ENCODE peak calls at places on chromosomes 13 and 19, in four cellular contexts. One of them, this sample, is unnamed.

GRCh38 chr19:32917612-32917996 is 48.0 kb upstream of the SLC7A9 start:
- DNase-seq in fibroblast of lung: no peak
- DNase-seq in GM23248: no peak
- DNase-seq in HepG2: no peak
- DNase-seq in this sample: no peak

GRCh38 chr19:14089662-14090508 is 666 bp downstream of the SAMD1 start:
- DNase-seq in HepG2: no peak
- DNase-seq in fibroblast of lung: peak; percentile 64
- DNase-seq in GM23248: peak; percentile 83
- DNase-seq in this sample: peak; percentile 79

GRCh38 chr13:37173214-37173613 is 67.8 kb upstream of the CSNK1A1L start:
- DNase-seq in fibroblast of lung: peak; percentile 78
- DNase-seq in GM23248: peak; percentile 89
- DNase-seq in HepG2: no peak
- DNase-seq in this sample: no peak

GRCh38 chr19:7013678-7014077 is 7.6 kb downstream of the MBD3L2B start:
- DNase-seq in fibroblast of lung: no peak
- DNase-seq in GM23248: peak; percentile 42
- DNase-seq in HepG2: no peak
- DNase-seq in this sample: no peak

GRCh38 chr13:94987081-94987480 is 274.7 kb upstream of the SOX21 start:
- DNase-seq in HepG2: no peak
- DNase-seq in fibroblast of lung: no peak
- DNase-seq in GM23248: no peak
- DNase-seq in this sample: no peak

GRCh38 chr13:23724196-23724970 is 154.2 kb downstream of the TNFRSF19 start:
- DNase-seq in GM23248: peak; percentile 67
- DNase-seq in HepG2: no peak
- DNase-seq in fibroblast of lung: no peak
- DNase-seq in this sample: no peak

GRCh38 chr13:37868691-37869505 is 674 bp downstream of the TRPC4 start:
- DNase-seq in HepG2: no peak
- DNase-seq in GM23248: peak; percentile 54
- DNase-seq in fibroblast of lung: peak; percentile 39
- DNase-seq in this sample: peak; percentile 8

GRCh38 chr19:5339470-5339949 is 1.1 kb downstream of the PTPRS start:
- DNase-seq in HepG2: no peak
- DNase-seq in fibroblast of lung: no peak
- DNase-seq in GM23248: peak; percentile 11
- DNase-seq in this sample: no peak

GRCh38 chr19:45645631-45646344 is 6.6 kb upstream of the EML2 start:
- DNase-seq in GM23248: peak; percentile 92
- DNase-seq in HepG2: peak; percentile 63
- DNase-seq in fibroblast of lung: peak; percentile 83
- DNase-seq in this sample: peak; percentile 93

GRCh38 chr19:15675560-15675959 is 2.7 kb downstream of the CYP4F12 start:
- DNase-seq in GM23248: no peak
- DNase-seq in fibroblast of lung: no peak
- DNase-seq in HepG2: no peak
- DNase-seq in this sample: no peak

GRCh38 chr13:114124921-114125320 is 7.5 kb downstream of the RASA3 start:
- DNase-seq in HepG2: no peak
- DNase-seq in fibroblast of lung: peak; percentile 72
- DNase-seq in GM23248: peak; percentile 86
- DNase-seq in this sample: no peak

GRCh38 chr13:99988469-99989375 is 7.1 kb downstream of the ZIC2 start:
- DNase-seq in GM23248: no peak
- DNase-seq in fibroblast of lung: no peak
- DNase-seq in HepG2: no peak
- DNase-seq in this sample: no peak
- TF ChIP-seq EZH2 in GM23248: no peak
- TF ChIP-seq EZH2 in fibroblast of lung: peak; percentile 70
- TF ChIP-seq EZH2 in HepG2: no peak
- TF ChIP-seq EZH2 in this sample: peak; percentile 93

GRCh38 chr13:47813683-47814082 is 187.4 kb downstream of the SUCLA2 start:
- DNase-seq in GM23248: no peak
- DNase-seq in HepG2: no peak
- DNase-seq in fibroblast of lung: no peak
- DNase-seq in this sample: no peak

GRCh38 chr13:47822036-47822435 is 179.0 kb downstream of the SUCLA2 start:
- DNase-seq in GM23248: no peak
- DNase-seq in HepG2: no peak
- DNase-seq in fibroblast of lung: no peak
- DNase-seq in this sample: no peak

DNA sequence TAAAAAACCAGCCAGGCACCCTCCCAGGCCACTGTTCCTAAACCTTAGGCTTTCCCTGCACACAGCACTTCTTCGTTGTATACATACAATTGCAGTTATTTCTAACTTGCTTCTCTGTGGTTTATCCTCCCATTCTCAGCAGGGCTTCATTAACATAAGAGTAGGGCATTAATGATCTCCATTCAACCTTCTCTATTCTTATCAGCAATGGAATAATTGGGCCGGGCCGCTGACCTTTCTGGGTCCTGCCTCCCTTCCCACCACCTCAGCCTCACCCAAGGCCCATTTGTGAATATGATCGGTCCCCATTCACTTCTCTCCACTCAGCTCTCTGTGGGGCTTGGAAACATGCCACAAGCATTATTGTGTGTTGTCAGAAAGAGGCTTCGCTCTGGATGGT is 184.2 kb downstream of the SUCLA2 start:
- DNase-seq in GM23248: no peak
- DNase-seq in HepG2: no peak
- DNase-seq in fibroblast of lung: no peak
- DNase-seq in this sample: no peak
- TF ChIP-seq EZH2 in GM23248: no peak
- TF ChIP-seq EZH2 in HepG2: no peak
- TF ChIP-seq EZH2 in fibroblast of lung: no peak
- TF ChIP-seq EZH2 in this sample: no peak

GRCh38 chr13:50125556-50126377 is 110.5 kb downstream of the KCNRG start:
- DNase-seq in fibroblast of lung: peak; percentile 95
- DNase-seq in GM23248: peak; percentile 91
- DNase-seq in HepG2: peak; percentile 80
- DNase-seq in this sample: peak; percentile 96
- TF ChIP-seq EZH2 in fibroblast of lung: no peak
- TF ChIP-seq EZH2 in GM23248: no peak
- TF ChIP-seq EZH2 in HepG2: no peak
- TF ChIP-seq EZH2 in this sample: no peak

DNA sequence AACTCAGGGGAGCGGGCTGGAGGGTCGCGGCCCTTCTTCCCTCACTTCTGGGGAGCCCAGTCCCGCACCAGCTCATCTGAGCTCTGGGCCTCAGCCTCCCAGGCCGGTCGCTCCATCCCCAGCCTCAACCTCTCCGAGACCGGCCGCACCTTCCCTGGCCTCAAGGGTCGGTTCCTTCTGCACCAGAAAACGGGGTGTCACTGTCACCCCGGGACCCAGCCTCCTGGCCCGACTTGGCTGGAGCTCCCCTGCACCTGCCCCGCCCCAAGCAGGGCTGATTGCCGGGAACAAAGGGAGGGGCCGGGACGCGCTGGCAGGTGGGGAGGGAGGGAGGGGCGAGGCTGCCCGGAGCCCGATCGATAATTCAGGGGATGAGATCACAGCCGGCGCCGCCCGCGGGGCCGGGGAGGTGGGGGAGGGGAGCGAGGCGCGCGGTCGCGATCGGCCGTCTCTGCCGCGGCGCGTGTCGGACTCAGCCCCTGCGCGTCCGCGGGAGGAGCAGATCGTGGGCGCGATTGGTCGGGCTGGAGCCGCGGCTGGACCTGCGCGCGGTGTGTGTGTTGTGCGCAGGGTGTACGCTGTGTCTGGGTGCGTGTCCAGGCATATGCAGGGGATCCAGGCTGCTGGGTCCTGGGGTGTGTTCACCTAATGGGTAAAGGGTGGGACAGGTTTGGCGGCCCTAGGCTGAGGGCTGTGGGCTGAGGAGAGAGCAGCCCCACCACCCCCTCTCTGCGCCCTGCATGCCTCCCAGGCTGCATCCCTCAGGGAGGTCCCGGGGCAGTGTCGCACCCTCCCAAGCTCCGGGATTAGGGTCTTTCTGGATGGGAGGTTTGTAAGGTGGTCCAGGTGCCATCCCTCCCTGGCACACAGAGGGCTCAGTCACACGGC is 1.1 kb upstream of the SHC2 start:
- DNase-seq in fibroblast of lung: no peak
- DNase-seq in GM23248: peak; percentile 12
- DNase-seq in HepG2: peak; percentile 66
- DNase-seq in this sample: peak; percentile 83
- TF ChIP-seq EZH2 in fibroblast of lung: peak; percentile 65
- TF ChIP-seq EZH2 in GM23248: peak; percentile 40
- TF ChIP-seq EZH2 in HepG2: no peak
- TF ChIP-seq EZH2 in this sample: no peak

DNA sequence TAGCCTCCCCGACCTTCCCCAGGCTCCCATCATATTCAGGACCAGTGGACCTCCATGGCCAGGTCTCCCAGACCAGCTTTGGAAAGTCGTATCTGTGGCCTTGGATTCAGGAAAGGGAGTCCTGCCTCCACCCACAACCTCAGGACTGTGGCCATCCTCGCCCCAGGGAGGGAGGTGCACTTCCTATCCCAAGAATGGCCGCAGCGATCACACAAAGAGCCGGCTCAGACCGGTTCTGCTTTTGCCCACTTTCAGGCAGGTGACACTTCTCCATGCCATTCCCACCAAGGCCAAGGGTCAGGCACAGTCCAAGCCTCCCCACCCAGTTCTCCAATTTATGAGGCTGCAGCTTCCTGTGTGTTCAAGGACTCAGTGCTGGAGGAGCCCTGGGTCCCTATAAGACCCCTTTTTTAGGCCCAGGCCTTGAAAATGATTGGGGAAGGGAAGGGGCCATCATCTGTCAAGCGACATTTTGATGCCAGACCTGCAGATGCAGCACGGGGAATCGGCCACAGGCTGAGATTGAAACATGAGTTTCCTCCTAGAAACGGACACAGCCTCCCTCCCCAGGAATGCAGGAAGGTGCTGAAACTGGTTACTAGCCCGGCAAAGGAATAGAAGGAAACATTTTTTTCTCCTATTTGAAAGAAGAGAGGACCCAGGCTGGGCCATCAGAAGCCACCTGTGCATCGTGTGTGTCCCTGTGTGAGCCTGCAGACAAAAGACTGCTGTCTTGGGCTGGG is 65.6 kb upstream of the USE1 start:
- DNase-seq in fibroblast of lung: no peak
- DNase-seq in HepG2: no peak
- DNase-seq in GM23248: no peak
- DNase-seq in this sample: no peak
- TF ChIP-seq EZH2 in fibroblast of lung: no peak
- TF ChIP-seq EZH2 in HepG2: no peak
- TF ChIP-seq EZH2 in GM23248: no peak
- TF ChIP-seq EZH2 in this sample: no peak

This sample was measured in hepatocyte.